ENCODE peak calls at places on chromosomes 12 and 14, in eight cellular contexts. A is kidney, S is IMR-90, H is GM12878, T is endodermal cell, N is MM.1S, Z is adipocyte, U is neuronal stem cell. V is an unnamed sample.

GRCh38 chr12:77893918-77894317 is 63.2 kb downstream of the NAV3 start:
- DNase-seq in A (no peak), S (peak; percentile 2), H (no peak), T (no peak), N (no peak), Z (no peak), U (no peak), V (peak; percentile 73)

GRCh38 chr14:102390486-102390885 is 27.7 kb downstream of the TECPR2 start:
- DNase-seq in A (no peak), S (peak; percentile 57), H (no peak), T (no peak), N (no peak), Z (peak; percentile 18), U (no peak), V (no peak)

GRCh38 chr14:53331247-53331646 is 178.1 kb upstream of the DDHD1 start:
- DNase-seq in A (no peak), S (peak; percentile 93), H (no peak), T (no peak), N (no peak), Z (peak; percentile 12), U (no peak), V (no peak)

GRCh38 chr12:6552140-6552551 is 3.7 kb downstream of the IFFO1 start:
- DNase-seq in A (no peak), S (no peak), H (no peak), T (no peak), N (no peak), Z (peak; percentile 57), U (no peak), V (no peak)

GRCh38 chr12:82708507-82708906 is 21.8 kb downstream of the TMTC2 start:
- DNase-seq in A (no peak), S (no peak), H (no peak), T (peak; percentile 76), N (no peak), Z (no peak), U (no peak), V (no peak)

GRCh38 chr14:32201196-32201815 is 539 bp upstream of the RNU6-7 start:
- DNase-seq in A (peak; percentile 94), S (peak; percentile 33), H (no peak), T (peak; percentile 98), N (peak; percentile 83), Z (peak; percentile 72), U (peak; percentile 80), V (peak; percentile 74)

GRCh38 chr12:7210642-7211151 is 21.2 kb downstream of the PEX5 start:
- DNase-seq in A (no peak), S (no peak), H (no peak), T (no peak), N (no peak), Z (no peak), U (no peak), V (no peak)

GRCh38 chr12:28498850-28499249 is 308.6 kb downstream of the CCDC91 start:
- DNase-seq in A (no peak), S (no peak), H (no peak), T (no peak), N (no peak), Z (no peak), U (no peak), V (no peak)

GRCh38 chr12:10283028-10283427 is 24.6 kb upstream of the KLRD1 start:
- DNase-seq in A (no peak), S (no peak), H (no peak), T (no peak), N (no peak), Z (no peak), U (no peak), V (no peak)

GRCh38 chr14:49863483-49864262 is 11.1 kb upstream of the NEMF start:
- DNase-seq in A (no peak), S (no peak), H (no peak), T (no peak), N (no peak), Z (peak; percentile 36), U (no peak), V (peak; percentile 21)

DNA sequence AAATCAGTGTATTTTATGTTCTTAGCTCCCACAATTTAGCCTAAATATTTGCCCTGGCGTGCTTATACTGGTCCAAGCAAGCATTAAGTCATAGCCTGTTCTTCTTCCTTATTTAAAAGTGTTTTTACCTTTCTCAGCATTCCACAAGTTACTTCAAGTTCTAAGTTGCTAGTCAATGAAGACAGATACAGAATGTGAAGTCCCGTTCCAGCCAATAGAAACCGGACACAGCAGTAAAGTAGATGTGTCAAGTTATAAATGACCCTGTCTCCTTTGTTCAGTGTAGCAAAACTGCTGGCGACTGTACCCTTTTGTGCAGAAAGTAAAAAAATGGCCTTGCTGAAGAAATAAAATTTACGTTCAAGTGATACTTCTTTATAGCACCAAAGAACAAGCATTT is 3.9 kb downstream of the SNAPC1 start:
- DNase-seq in A (no peak), S (no peak), H (no peak), T (no peak), N (no peak), Z (no peak), U (no peak), V (peak; percentile 31)
- H3K9ac ChIP-seq in A (no peak overlapping the region), S (no peak overlapping the region), H (no peak overlapping the region), T (no peak overlapping the region), N (no peak overlapping the region), Z (no peak overlapping the region), U (no peak overlapping the region), V (no peak overlapping the region)

DNA sequence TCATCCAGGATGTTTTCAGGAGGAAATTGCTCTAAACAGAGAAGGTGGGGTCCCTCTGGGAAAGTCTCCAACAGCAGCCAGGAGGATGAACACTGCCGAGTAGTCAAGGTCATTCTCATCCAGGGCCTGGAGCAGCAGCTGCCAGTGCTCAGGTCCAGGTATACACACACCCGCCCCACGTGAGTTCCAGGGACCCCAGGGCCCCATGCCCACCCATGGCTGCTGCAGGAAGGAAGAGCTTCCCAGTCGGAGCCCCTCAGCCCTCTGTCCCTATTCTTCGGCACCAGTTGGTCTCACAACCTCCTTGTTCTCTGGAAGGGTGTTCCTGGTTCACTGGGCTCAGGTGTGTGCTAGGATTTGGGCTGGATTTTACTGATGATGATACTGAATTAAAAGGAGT is 72.7 kb downstream of the ACTN1 start:
- DNase-seq in A (peak; percentile 59), S (no peak), H (no peak), T (no peak), N (no peak), Z (no peak), U (no peak), V (no peak)
- H3K36me3 ChIP-seq in A (peaks cover 8% of the 10 kb centered on the region), S (peaks cover 86% of the 10 kb centered on the region), H (no peaks in the 10 kb centered on the region), T (peaks cover 94% of the 10 kb centered on the region), N (no peaks in the 10 kb centered on the region), Z (peaks cover 94% of the 10 kb centered on the region), U (peaks cover 47% of the 10 kb centered on the region), V (peaks cover 68% of the 10 kb centered on the region)

DNA sequence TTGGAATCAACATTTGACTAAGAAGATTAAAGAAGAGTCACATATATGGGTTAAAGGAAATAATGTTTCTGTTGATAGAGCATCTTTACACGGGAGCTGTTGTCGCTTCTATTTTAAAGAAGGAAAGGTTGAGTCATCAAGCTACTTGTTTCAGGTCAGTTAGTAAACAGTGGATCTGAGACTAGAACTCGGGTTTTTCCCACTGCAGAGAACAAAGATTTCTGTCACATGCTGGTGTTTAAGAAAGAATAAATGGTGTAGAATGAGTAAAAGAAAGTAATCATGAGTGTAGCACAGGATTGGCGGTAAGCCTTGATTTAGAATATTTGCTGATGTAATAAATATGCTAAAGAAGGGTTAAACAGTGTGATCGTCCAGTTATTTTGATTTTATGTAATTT is 455.5 kb downstream of the AEBP2 start:
- DNase-seq in A (no peak), S (peak; percentile 21), H (peak; percentile 83), T (no peak), N (peak; percentile 93), Z (peak; percentile 28), U (no peak), V (peak; percentile 77)
- H3K9ac ChIP-seq in A (no peak overlapping the region), S (no peak overlapping the region), H (no peak overlapping the region), T (no peak overlapping the region), N (peak overlapping the region; percentile 60), Z (no peak overlapping the region), U (no peak overlapping the region), V (no peak overlapping the region)

DNA sequence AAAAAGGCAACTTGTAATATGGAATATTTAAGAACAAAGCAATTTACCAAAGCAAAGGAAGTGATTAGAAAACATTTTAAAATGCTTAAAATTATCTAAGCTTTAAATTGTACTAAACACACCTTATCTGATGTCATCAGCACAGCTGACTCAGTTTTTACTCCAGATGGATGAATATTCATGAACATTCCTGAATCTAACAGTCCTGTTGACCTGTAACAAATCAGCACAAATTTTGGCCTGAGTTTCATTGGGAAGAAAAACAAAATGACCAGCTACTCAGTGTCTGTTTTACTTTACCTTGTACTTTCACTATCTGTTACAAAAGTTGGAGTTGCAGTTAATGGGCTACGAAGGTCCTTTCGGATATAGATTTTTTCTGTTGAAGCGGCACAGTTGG is 16.0 kb downstream of the NR2C1 start:
- DNase-seq in A (no peak), S (no peak), H (no peak), T (no peak), N (no peak), Z (no peak), U (no peak), V (no peak)
- H3K36me3 ChIP-seq in A (peaks cover 22% of the 10 kb centered on the region), S (peaks cover 17% of the 10 kb centered on the region), H (peaks cover 14% of the 10 kb centered on the region), T (peaks cover 89% of the 10 kb centered on the region), N (peaks cover 9% of the 10 kb centered on the region), Z (peaks cover 78% of the 10 kb centered on the region), U (peaks cover 18% of the 10 kb centered on the region), V (peaks cover 11% of the 10 kb centered on the region)

GRCh38 chr12:116456683-116457082 is 102.5 kb upstream of the MAP1LC3B2 start:
- DNase-seq in A (peak; percentile 58), S (no peak), H (no peak), T (peak; percentile 61), N (no peak), Z (no peak), U (no peak), V (no peak)
- H3K9ac ChIP-seq in A (no peak overlapping the region), S (no peak overlapping the region), H (no peak overlapping the region), T (no peak overlapping the region), N (no peak overlapping the region), Z (peak overlapping the region; percentile 87), U (no peak overlapping the region), V (peak overlapping the region; percentile 88)

GRCh38 chr14:50997712-50998111 is 53.4 kb upstream of the PYGL start:
- DNase-seq in A (no peak), S (no peak), H (no peak), T (no peak), N (no peak), Z (no peak), U (no peak), V (no peak)
- H3K36me3 ChIP-seq in A (no peaks in the 10 kb centered on the region), S (no peaks in the 10 kb centered on the region), H (no peaks in the 10 kb centered on the region), T (no peaks in the 10 kb centered on the region), N (no peaks in the 10 kb centered on the region), Z (no peaks in the 10 kb centered on the region), U (no peaks in the 10 kb centered on the region), V (no peaks in the 10 kb centered on the region)

V was measured in endothelial cell of umbilical vein.